ENCODE peak calls at places on chromosomes 5 and 9, in seven cellular contexts. One of them, this sample, is unnamed.

GRCh38 chr5:83031391-83031790 is 45.8 kb downstream of the TMEM167A start:
- DNase-seq in Peyer's patch: no peak
- DNase-seq in WERI-Rb-1: no peak
- DNase-seq in activated CD8-positive, alpha-beta T cell treated with anti-CD3 and anti-CD28 coated beads for 36 hours: no peak
- DNase-seq in omental fat pad: no peak
- DNase-seq in A549: no peak
- DNase-seq in natural killer cell: no peak
- DNase-seq in this sample: no peak

GRCh38 chr5:176365663-176366574 is 632 bp downstream of the ARL10 start:
- DNase-seq in natural killer cell: no peak
- DNase-seq in Peyer's patch: peak
- DNase-seq in WERI-Rb-1: no peak
- DNase-seq in omental fat pad: no peak
- DNase-seq in A549: no peak
- DNase-seq in activated CD8-positive, alpha-beta T cell treated with anti-CD3 and anti-CD28 coated beads for 36 hours: peak
- DNase-seq in this sample: no peak

GRCh38 chr5:79640571-79641055 is 28.4 kb downstream of the TENT2 start:
- DNase-seq in omental fat pad: no peak
- DNase-seq in activated CD8-positive, alpha-beta T cell treated with anti-CD3 and anti-CD28 coated beads for 36 hours: no peak
- DNase-seq in A549: no peak
- DNase-seq in WERI-Rb-1: no peak
- DNase-seq in natural killer cell: no peak
- DNase-seq in Peyer's patch: no peak
- DNase-seq in this sample: no peak

GRCh38 chr9:106583751-106584150 is 279.2 kb upstream of the ZNF462 start:
- DNase-seq in WERI-Rb-1: no peak
- DNase-seq in omental fat pad: no peak
- DNase-seq in Peyer's patch: no peak
- DNase-seq in A549: no peak
- DNase-seq in activated CD8-positive, alpha-beta T cell treated with anti-CD3 and anti-CD28 coated beads for 36 hours: no peak
- DNase-seq in natural killer cell: no peak
- DNase-seq in this sample: no peak

GRCh38 chr5:79474416-79475173 is 39.3 kb downstream of the HOMER1 start:
- DNase-seq in natural killer cell: no peak
- DNase-seq in A549: no peak
- DNase-seq in omental fat pad: no peak
- DNase-seq in Peyer's patch: no peak
- DNase-seq in WERI-Rb-1: no peak
- DNase-seq in activated CD8-positive, alpha-beta T cell treated with anti-CD3 and anti-CD28 coated beads for 36 hours: no peak
- DNase-seq in this sample: no peak

GRCh38 chr9:33320568-33321261 is 30.4 kb downstream of the NFX1 start:
- DNase-seq in Peyer's patch: no peak
- DNase-seq in natural killer cell: no peak
- DNase-seq in omental fat pad: no peak
- DNase-seq in WERI-Rb-1: no peak
- DNase-seq in A549: peak
- DNase-seq in activated CD8-positive, alpha-beta T cell treated with anti-CD3 and anti-CD28 coated beads for 36 hours: no peak
- DNase-seq in this sample: no peak

GRCh38 chr5:83388608-83389007 is 82.9 kb upstream of the VCAN start:
- DNase-seq in Peyer's patch: no peak
- DNase-seq in A549: peak
- DNase-seq in natural killer cell: no peak
- DNase-seq in activated CD8-positive, alpha-beta T cell treated with anti-CD3 and anti-CD28 coated beads for 36 hours: no peak
- DNase-seq in WERI-Rb-1: no peak
- DNase-seq in omental fat pad: no peak
- DNase-seq in this sample: no peak

GRCh38 chr9:116267021-116267420 is 113.4 kb downstream of the PAPPA start:
- DNase-seq in natural killer cell: no peak
- DNase-seq in A549: no peak
- DNase-seq in WERI-Rb-1: no peak
- DNase-seq in omental fat pad: no peak
- DNase-seq in activated CD8-positive, alpha-beta T cell treated with anti-CD3 and anti-CD28 coated beads for 36 hours: no peak
- DNase-seq in Peyer's patch: no peak
- DNase-seq in this sample: no peak

GRCh38 chr5:40409600-40409999 is 270.1 kb upstream of the PTGER4 start:
- DNase-seq in natural killer cell: peak
- DNase-seq in omental fat pad: no peak
- DNase-seq in A549: no peak
- DNase-seq in Peyer's patch: no peak
- DNase-seq in WERI-Rb-1: no peak
- DNase-seq in activated CD8-positive, alpha-beta T cell treated with anti-CD3 and anti-CD28 coated beads for 36 hours: peak
- DNase-seq in this sample: no peak

GRCh38 chr9:686381-686813 is 155.1 kb upstream of the DMRT1 start:
- DNase-seq in A549: no peak
- DNase-seq in natural killer cell: no peak
- DNase-seq in WERI-Rb-1: no peak
- DNase-seq in omental fat pad: no peak
- DNase-seq in Peyer's patch: no peak
- DNase-seq in activated CD8-positive, alpha-beta T cell treated with anti-CD3 and anti-CD28 coated beads for 36 hours: no peak
- DNase-seq in this sample: no peak

GRCh38 chr5:170757669-170758068 is 25.9 kb upstream of the GABRP start:
- DNase-seq in omental fat pad: no peak
- DNase-seq in natural killer cell: no peak
- DNase-seq in Peyer's patch: no peak
- DNase-seq in activated CD8-positive, alpha-beta T cell treated with anti-CD3 and anti-CD28 coated beads for 36 hours: no peak
- DNase-seq in WERI-Rb-1: no peak
- DNase-seq in A549: no peak
- DNase-seq in this sample: no peak

GRCh38 chr5:95842955-95843544 is 20.5 kb upstream of the GLRX start:
- DNase-seq in activated CD8-positive, alpha-beta T cell treated with anti-CD3 and anti-CD28 coated beads for 36 hours: peak
- DNase-seq in Peyer's patch: no peak
- DNase-seq in A549: peak
- DNase-seq in WERI-Rb-1: peak
- DNase-seq in omental fat pad: no peak
- DNase-seq in natural killer cell: peak
- DNase-seq in this sample: no peak

GRCh38 chr5:180135128-180135955 is 63.8 kb upstream of the RNF130 start:
- DNase-seq in A549: no peak
- DNase-seq in natural killer cell: peak
- DNase-seq in activated CD8-positive, alpha-beta T cell treated with anti-CD3 and anti-CD28 coated beads for 36 hours: peak
- DNase-seq in Peyer's patch: peak
- DNase-seq in WERI-Rb-1: no peak
- DNase-seq in omental fat pad: peak
- DNase-seq in this sample: peak

GRCh38 chr5:65032250-65032649 is 263.5 kb downstream of the CWC27 start:
- DNase-seq in WERI-Rb-1: no peak
- DNase-seq in A549: peak
- DNase-seq in Peyer's patch: no peak
- DNase-seq in natural killer cell: no peak
- DNase-seq in activated CD8-positive, alpha-beta T cell treated with anti-CD3 and anti-CD28 coated beads for 36 hours: no peak
- DNase-seq in omental fat pad: no peak
- DNase-seq in this sample: no peak

GRCh38 chr5:172058088-172058487 is 51.6 kb upstream of the FBXW11 start:
- DNase-seq in omental fat pad: no peak
- DNase-seq in A549: no peak
- DNase-seq in WERI-Rb-1: no peak
- DNase-seq in activated CD8-positive, alpha-beta T cell treated with anti-CD3 and anti-CD28 coated beads for 36 hours: no peak
- DNase-seq in Peyer's patch: no peak
- DNase-seq in natural killer cell: no peak
- DNase-seq in this sample: no peak

GRCh38 chr5:172064358-172064757 is 57.9 kb upstream of the FBXW11 start:
- DNase-seq in omental fat pad: no peak
- DNase-seq in A549: no peak
- DNase-seq in Peyer's patch: no peak
- DNase-seq in natural killer cell: no peak
- DNase-seq in WERI-Rb-1: no peak
- DNase-seq in activated CD8-positive, alpha-beta T cell treated with anti-CD3 and anti-CD28 coated beads for 36 hours: no peak
- DNase-seq in this sample: no peak

GRCh38 chr5:172055996-172056395 is 49.6 kb upstream of the FBXW11 start:
- DNase-seq in omental fat pad: no peak
- DNase-seq in natural killer cell: no peak
- DNase-seq in WERI-Rb-1: no peak
- DNase-seq in activated CD8-positive, alpha-beta T cell treated with anti-CD3 and anti-CD28 coated beads for 36 hours: no peak
- DNase-seq in A549: no peak
- DNase-seq in Peyer's patch: no peak
- DNase-seq in this sample: no peak

GRCh38 chr5:172055421-172055820 is 49.0 kb upstream of the FBXW11 start:
- DNase-seq in omental fat pad: no peak
- DNase-seq in WERI-Rb-1: no peak
- DNase-seq in natural killer cell: no peak
- DNase-seq in activated CD8-positive, alpha-beta T cell treated with anti-CD3 and anti-CD28 coated beads for 36 hours: no peak
- DNase-seq in A549: no peak
- DNase-seq in Peyer's patch: no peak
- DNase-seq in this sample: no peak

GRCh38 chr5:172059661-172060100 is 53.2 kb upstream of the FBXW11 start:
- DNase-seq in natural killer cell: no peak
- DNase-seq in WERI-Rb-1: no peak
- DNase-seq in activated CD8-positive, alpha-beta T cell treated with anti-CD3 and anti-CD28 coated beads for 36 hours: no peak
- DNase-seq in A549: no peak
- DNase-seq in omental fat pad: no peak
- DNase-seq in Peyer's patch: no peak
- DNase-seq in this sample: no peak
- TF ChIP-seq CTCF in natural killer cell: peak
- TF ChIP-seq CTCF in WERI-Rb-1: peak
- TF ChIP-seq CTCF in activated CD8-positive, alpha-beta T cell treated with anti-CD3 and anti-CD28 coated beads for 36 hours: peak
- TF ChIP-seq CTCF in A549: peak
- TF ChIP-seq CTCF in omental fat pad: no peak
- TF ChIP-seq CTCF in Peyer's patch: peak
- TF ChIP-seq CTCF in this sample: peak

GRCh38 chr5:6506631-6507030 is 58.0 kb downstream of the UBE2QL1 start:
- DNase-seq in WERI-Rb-1: no peak
- DNase-seq in Peyer's patch: no peak
- DNase-seq in natural killer cell: no peak
- DNase-seq in A549: no peak
- DNase-seq in omental fat pad: no peak
- DNase-seq in activated CD8-positive, alpha-beta T cell treated with anti-CD3 and anti-CD28 coated beads for 36 hours: peak
- DNase-seq in this sample: no peak

GRCh38 chr5:6505779-6506557 is 57.3 kb downstream of the UBE2QL1 start:
- DNase-seq in A549: no peak
- DNase-seq in activated CD8-positive, alpha-beta T cell treated with anti-CD3 and anti-CD28 coated beads for 36 hours: no peak
- DNase-seq in Peyer's patch: no peak
- DNase-seq in natural killer cell: no peak
- DNase-seq in omental fat pad: no peak
- DNase-seq in WERI-Rb-1: no peak
- DNase-seq in this sample: no peak

GRCh38 chr5:6510973-6511372 is 62.3 kb downstream of the UBE2QL1 start:
- DNase-seq in activated CD8-positive, alpha-beta T cell treated with anti-CD3 and anti-CD28 coated beads for 36 hours: no peak
- DNase-seq in Peyer's patch: no peak
- DNase-seq in natural killer cell: no peak
- DNase-seq in WERI-Rb-1: no peak
- DNase-seq in A549: no peak
- DNase-seq in omental fat pad: no peak
- DNase-seq in this sample: no peak

GRCh38 chr5:6508931-6509330 is 60.3 kb downstream of the UBE2QL1 start:
- DNase-seq in activated CD8-positive, alpha-beta T cell treated with anti-CD3 and anti-CD28 coated beads for 36 hours: no peak
- DNase-seq in omental fat pad: no peak
- DNase-seq in natural killer cell: no peak
- DNase-seq in Peyer's patch: no peak
- DNase-seq in A549: no peak
- DNase-seq in WERI-Rb-1: no peak
- DNase-seq in this sample: no peak

DNA sequence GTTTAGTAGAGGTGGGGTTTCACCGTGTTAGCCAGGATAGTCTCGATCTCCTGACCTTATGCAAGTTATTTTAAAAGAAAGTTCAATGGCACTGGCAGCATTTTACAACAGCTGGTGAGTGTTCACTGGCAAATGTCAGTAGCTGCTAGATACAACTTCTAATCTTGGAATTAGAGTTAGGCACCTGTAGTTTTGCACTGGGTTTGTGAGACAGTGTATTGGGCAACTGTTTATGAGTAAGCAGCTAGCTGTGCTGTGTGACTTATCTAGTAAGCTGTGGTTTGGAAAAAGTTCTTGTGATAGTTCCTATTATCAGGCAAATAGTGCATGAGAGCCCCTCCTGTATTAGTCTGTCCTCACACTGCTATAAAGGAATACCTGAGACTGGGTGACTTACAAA is 61.5 kb downstream of the UBE2QL1 start:
- DNase-seq in omental fat pad: no peak
- DNase-seq in WERI-Rb-1: no peak
- DNase-seq in natural killer cell: no peak
- DNase-seq in A549: no peak
- DNase-seq in activated CD8-positive, alpha-beta T cell treated with anti-CD3 and anti-CD28 coated beads for 36 hours: no peak
- DNase-seq in Peyer's patch: no peak
- DNase-seq in this sample: no peak
- TF ChIP-seq CTCF in omental fat pad: no peak
- TF ChIP-seq CTCF in WERI-Rb-1: no peak
- TF ChIP-seq CTCF in natural killer cell: no peak
- TF ChIP-seq CTCF in A549: no peak
- TF ChIP-seq CTCF in activated CD8-positive, alpha-beta T cell treated with anti-CD3 and anti-CD28 coated beads for 36 hours: no peak
- TF ChIP-seq CTCF in Peyer's patch: no peak
- TF ChIP-seq CTCF in this sample: no peak

GRCh38 chr5:169440107-169440701 is 139.3 kb upstream of the SLIT3 start:
- DNase-seq in omental fat pad: no peak
- DNase-seq in A549: peak
- DNase-seq in WERI-Rb-1: no peak
- DNase-seq in natural killer cell: no peak
- DNase-seq in activated CD8-positive, alpha-beta T cell treated with anti-CD3 and anti-CD28 coated beads for 36 hours: no peak
- DNase-seq in Peyer's patch: no peak
- DNase-seq in this sample: no peak

GRCh38 chr5:169442354-169443248 is 141.0 kb upstream of the SPDL1 start:
- DNase-seq in natural killer cell: no peak
- DNase-seq in Peyer's patch: no peak
- DNase-seq in activated CD8-positive, alpha-beta T cell treated with anti-CD3 and anti-CD28 coated beads for 36 hours: no peak
- DNase-seq in omental fat pad: no peak
- DNase-seq in A549: peak
- DNase-seq in WERI-Rb-1: no peak
- DNase-seq in this sample: no peak

GRCh38 chr5:169439362-169439761 is 138.4 kb upstream of the SLIT3 start:
- DNase-seq in A549: no peak
- DNase-seq in omental fat pad: no peak
- DNase-seq in Peyer's patch: no peak
- DNase-seq in activated CD8-positive, alpha-beta T cell treated with anti-CD3 and anti-CD28 coated beads for 36 hours: no peak
- DNase-seq in natural killer cell: no peak
- DNase-seq in WERI-Rb-1: no peak
- DNase-seq in this sample: no peak

GRCh38 chr5:169445191-169445590 is 138.4 kb upstream of the SPDL1 start:
- DNase-seq in WERI-Rb-1: no peak
- DNase-seq in activated CD8-positive, alpha-beta T cell treated with anti-CD3 and anti-CD28 coated beads for 36 hours: no peak
- DNase-seq in natural killer cell: no peak
- DNase-seq in omental fat pad: no peak
- DNase-seq in A549: no peak
- DNase-seq in Peyer's patch: no peak
- DNase-seq in this sample: no peak

DNA sequence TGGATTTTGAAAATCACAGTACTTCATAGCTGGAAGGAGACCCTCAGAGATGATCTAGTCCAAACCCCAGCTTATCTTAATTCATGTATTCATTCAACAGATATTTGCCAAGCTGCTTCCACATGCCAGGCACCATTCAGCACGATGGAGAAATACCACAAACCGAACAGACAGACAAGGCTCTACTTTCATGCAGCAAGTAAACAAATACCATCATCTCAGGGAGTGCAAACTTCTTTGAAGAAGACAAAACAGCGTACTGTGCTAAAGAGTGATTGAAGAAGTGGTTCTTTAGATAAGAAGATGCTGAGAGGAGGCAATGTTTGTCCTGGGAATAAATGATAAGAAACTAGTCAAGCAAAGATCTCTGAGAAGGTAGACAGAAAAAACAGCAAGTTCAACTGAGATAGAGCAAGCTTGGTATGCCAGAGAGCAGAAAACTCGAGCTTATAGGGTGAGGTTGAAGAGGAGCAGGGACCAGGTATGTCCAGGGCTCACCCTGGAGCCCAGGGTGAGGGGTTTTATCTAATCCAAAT is 140.3 kb upstream of the SPDL1 start:
- DNase-seq in activated CD8-positive, alpha-beta T cell treated with anti-CD3 and anti-CD28 coated beads for 36 hours: no peak
- DNase-seq in A549: no peak
- DNase-seq in natural killer cell: no peak
- DNase-seq in Peyer's patch: no peak
- DNase-seq in WERI-Rb-1: no peak
- DNase-seq in omental fat pad: no peak
- DNase-seq in this sample: no peak
- TF ChIP-seq CTCF in activated CD8-positive, alpha-beta T cell treated with anti-CD3 and anti-CD28 coated beads for 36 hours: no peak
- TF ChIP-seq CTCF in A549: no peak
- TF ChIP-seq CTCF in natural killer cell: no peak
- TF ChIP-seq CTCF in Peyer's patch: no peak
- TF ChIP-seq CTCF in WERI-Rb-1: no peak
- TF ChIP-seq CTCF in omental fat pad: no peak
- TF ChIP-seq CTCF in this sample: no peak

GRCh38 chr5:134141346-134142050 is 27.0 kb downstream of the TCF7 start:
- DNase-seq in Peyer's patch: no peak
- DNase-seq in WERI-Rb-1: no peak
- DNase-seq in A549: no peak
- DNase-seq in natural killer cell: peak
- DNase-seq in activated CD8-positive, alpha-beta T cell treated with anti-CD3 and anti-CD28 coated beads for 36 hours: no peak
- DNase-seq in omental fat pad: peak
- DNase-seq in this sample: peak
- TF ChIP-seq CTCF in Peyer's patch: no peak
- TF ChIP-seq CTCF in WERI-Rb-1: peak
- TF ChIP-seq CTCF in A549: no peak
- TF ChIP-seq CTCF in natural killer cell: no peak
- TF ChIP-seq CTCF in activated CD8-positive, alpha-beta T cell treated with anti-CD3 and anti-CD28 coated beads for 36 hours: no peak
- TF ChIP-seq CTCF in omental fat pad: no peak
- TF ChIP-seq CTCF in this sample: no peak